ENCODE peak calls at places on chromosomes 3 and 15, in five cellular contexts. P, O, E, D and K are unnamed samples.
A peak's percentile ranks its signal among the peaks of the same experiment; 100 is the strongest.

GRCh38 chr3:179037361-179037760 is 34.2 kb downstream of the ZMAT3 start:
- DNase-seq in O (peak; percentile 96), E (peak; percentile 95), P (peak; percentile 39), D (peak; percentile 76), K (no peak)

GRCh38 chr3:164845739-164846138 is 232.6 kb downstream of the SI start:
- DNase-seq in O (no peak), P (no peak), E (no peak), D (no peak), K (no peak)

GRCh38 chr3:47421741-47422649 is 41.2 kb downstream of the PTPN23 start:
- DNase-seq in D (no peak), E (peak; percentile 31), P (no peak), O (peak; percentile 33), K (peak; percentile 50)

GRCh38 chr15:74994236-74994635 is 1.1 kb upstream of the SCAMP5 start:
- DNase-seq in E (no peak), O (no peak), D (peak; percentile 61), P (no peak), K (no peak)

GRCh38 chr3:33936921-33937210 is 138.4 kb downstream of the PDCD6IP start:
- DNase-seq in P (no peak), O (no peak), E (no peak), D (no peak), K (no peak)

GRCh38 chr3:160921020-160921635 is 165.1 kb downstream of the PPM1L start:
- DNase-seq in D (no peak), O (peak; percentile 58), E (peak; percentile 76), P (no peak), K (peak; percentile 66)

GRCh38 chr15:98071786-98072185 is 111.3 kb downstream of the ARRDC4 start:
- DNase-seq in D (no peak), O (no peak), P (no peak), E (no peak), K (no peak)

GRCh38 chr15:60035344-60035743 is 31.2 kb downstream of the FOXB1 start:
- DNase-seq in P (no peak), E (no peak), O (no peak), D (no peak), K (no peak)

GRCh38 chr15:84975871-84976351 is 5.7 kb upstream of the PDE8A start:
- DNase-seq in E (no peak), O (no peak), P (no peak), D (no peak), K (no peak)

GRCh38 chr3:98612587-98612986 is 19.2 kb upstream of the CPOX start:
- DNase-seq in E (no peak), P (no peak), D (no peak), O (no peak), K (peak; percentile 5)

GRCh38 chr3:8848696-8849131 is 79.3 kb upstream of the OXTR start:
- DNase-seq in P (no peak), O (peak; percentile 83), D (no peak), E (peak; percentile 89), K (peak; percentile 23)

GRCh38 chr3:44915702-44916438 is 41.5 kb downstream of the TGM4 start:
- DNase-seq in E (peak; percentile 53), D (no peak), P (no peak), O (peak; percentile 23), K (peak; percentile 28)

GRCh38 chr15:43218908-43219706 is 1.7 kb downstream of the EPB42 start:
- DNase-seq in E (peak; percentile 45), D (no peak), O (peak; percentile 35), P (no peak), K (peak; percentile 38)

GRCh38 chr3:31960793-31961431 is 20.1 kb downstream of the OSBPL10 start:
- DNase-seq in D (no peak), E (peak; percentile 45), O (peak; percentile 54), P (no peak), K (peak; percentile 16)

GRCh38 chr3:17231537-17232261 is 346.9 kb downstream of the PLCL2 start:
- DNase-seq in P (no peak), O (no peak), D (no peak), E (no peak), K (no peak)

GRCh38 chr15:80689716-80690115 is 5.4 kb upstream of the ABHD17C start:
- DNase-seq in E (peak; percentile 23), O (peak; percentile 15), P (no peak), D (no peak), K (no peak)

GRCh38 chr15:51048308-51048707 is 46.4 kb downstream of the TNFAIP8L3 start:
- DNase-seq in D (no peak), O (no peak), P (no peak), E (no peak), K (no peak)

GRCh38 chr3:9867106-9867505 is 12.9 kb downstream of the CIDEC start:
- DNase-seq in O (no peak), P (no peak), E (no peak), D (no peak), K (no peak)

GRCh38 chr3:116393199-116393598 is 52.1 kb downstream of the LSAMP start:
- DNase-seq in D (no peak), E (no peak), P (no peak), O (no peak), K (no peak)

GRCh38 chr3:55426486-55426885 is 60.6 kb downstream of the WNT5A start:
- DNase-seq in D (no peak), E (no peak), P (no peak), O (no peak), K (no peak)

GRCh38 chr15:68578175-68578959 is 426 bp upstream of the CORO2B start:
- DNase-seq in D (peak; percentile 81), P (no peak), E (peak; percentile 57), O (peak; percentile 48), K (peak; percentile 72)

GRCh38 chr15:61318276-61318675 is 89.2 kb upstream of the RORA start:
- DNase-seq in D (no peak), O (no peak), P (no peak), E (no peak), K (no peak)

GRCh38 chr15:70802629-70803028 is 39.3 kb upstream of the UACA start:
- DNase-seq in E (peak; percentile 27), O (peak; percentile 51), P (no peak), D (no peak), K (no peak)

GRCh38 chr3:24810881-24811280 is 316.2 kb upstream of the THRB start:
- DNase-seq in D (no peak), E (peak; percentile 26), P (no peak), O (peak; percentile 35), K (no peak)

GRCh38 chr3:37074178-37074577 is 80.9 kb downstream of the MLH1 start:
- DNase-seq in E (peak; percentile 88), O (peak; percentile 86), D (no peak), P (no peak), K (peak; percentile 45)